ENCODE peak calls at places on chromosomes 13 and 19, in seven cellular contexts. Y is PC-3, B is H9, K is Karpas-422, M is fibroblast of lung, A is neural progenitor cell, J is IMR-90. E is an unnamed sample.
A peak's percentile ranks its signal among the peaks of the same experiment; 100 is the strongest.

GRCh38 chr19:48970923-48971395 is 5.8 kb downstream of the FTL start:
- DNase-seq in Y (peak; percentile 56), B (peak; percentile 88), K (peak; percentile 97), M (peak; percentile 51), A (peak; percentile 94), J (peak; percentile 77), E (peak; percentile 81)

GRCh38 chr13:25881136-25881926 is 170.5 kb downstream of the SHISA2 start:
- DNase-seq in Y (no peak), B (no peak), K (no peak), M (peak; percentile 77), A (no peak), J (no peak), E (no peak)

GRCh38 chr19:17538684-17539287 is 16.7 kb upstream of the COLGALT1 start:
- DNase-seq in Y (peak; percentile 4), B (no peak), K (peak; percentile 72), M (no peak), A (no peak), J (no peak), E (peak; percentile 9)

GRCh38 chr13:112831196-112831595 is 137.8 kb upstream of the MCF2L start:
- DNase-seq in Y (no peak), B (no peak), K (no peak), M (no peak), A (no peak), J (no peak), E (no peak)

GRCh38 chr19:19271828-19272599 is 1.1 kb downstream of the TM6SF2 start:
- DNase-seq in Y (no peak), B (no peak), K (no peak), M (no peak), A (no peak), J (no peak), E (no peak)

GRCh38 chr13:90105881-90106496 is 1241.5 kb upstream of the MIR17HG start:
- DNase-seq in Y (peak; percentile 45), B (no peak), K (no peak), M (peak; percentile 84), A (no peak), J (no peak), E (no peak)

GRCh38 chr19:19524053-19524452 is 4.7 kb upstream of the YJEFN3 start:
- DNase-seq in Y (no peak), B (no peak), K (peak; percentile 85), M (no peak), A (no peak), J (no peak), E (no peak)

GRCh38 chr13:27632214-27632613 is 10.5 kb downstream of the POLR1D start:
- DNase-seq in Y (no peak), B (no peak), K (no peak), M (no peak), A (no peak), J (no peak), E (no peak)

GRCh38 chr19:11480927-11481776 is at the start of gene ELAVL3:
- DNase-seq in Y (no peak), B (peak; percentile 67), K (no peak), M (no peak), A (peak; percentile 72), J (no peak), E (no peak)

GRCh38 chr13:107866007-107866665 is 349.2 kb downstream of the LIG4 start:
- DNase-seq in Y (peak; percentile 43), B (peak; percentile 58), K (no peak), M (peak; percentile 62), A (peak; percentile 68), J (peak; percentile 34), E (peak; percentile 52)

GRCh38 chr19:10471909-10472308 is 31.2 kb downstream of the KEAP1 start:
- DNase-seq in Y (peak; percentile 71), B (no peak), K (peak; percentile 72), M (peak; percentile 38), A (no peak), J (peak; percentile 47), E (peak; percentile 26)

GRCh38 chr19:8001995-8002849 is 3.2 kb downstream of the ELAVL1 start:
- DNase-seq in Y (peak; percentile 97), B (peak; percentile 95), K (peak; percentile 88), M (peak; percentile 63), A (peak; percentile 90), J (peak; percentile 75), E (peak; percentile 84)

GRCh38 chr19:6752257-6753177 is 13.0 kb downstream of the TRIP10 start:
- DNase-seq in Y (no peak), B (peak; percentile 95), K (no peak), M (no peak), A (peak; percentile 83), J (no peak), E (no peak)

GRCh38 chr19:18377026-18377425 is 8.9 kb upstream of the GDF15 start:
- DNase-seq in Y (peak; percentile 76), B (no peak), K (no peak), M (no peak), A (no peak), J (no peak), E (no peak)

GRCh38 chr13:110006304-110006703 is 219.9 kb upstream of the IRS2 start:
- DNase-seq in Y (peak; percentile 94), B (no peak), K (peak; percentile 19), M (peak; percentile 87), A (no peak), J (peak; percentile 32), E (no peak)

GRCh38 chr19:39160523-39160861 is 34.9 kb downstream of the PAK4 start:
- DNase-seq in Y (peak; percentile 58), B (no peak), K (no peak), M (peak; percentile 64), A (no peak), J (peak; percentile 72), E (peak; percentile 13)

GRCh38 chr13:35475960-35476943 is at the start of gene MAB21L1:
- DNase-seq in Y (no peak), B (no peak), K (peak; percentile 67), M (peak; percentile 63), A (peak; percentile 81), J (peak; percentile 19), E (peak; percentile 24)

GRCh38 chr13:79155883-79156282 is 250.2 kb downstream of the RBM26 start:
- DNase-seq in Y (no peak), B (no peak), K (no peak), M (no peak), A (no peak), J (no peak), E (no peak)

GRCh38 chr13:30872685-30873443 is 33.2 kb upstream of the MEDAG start:
- DNase-seq in Y (no peak), B (peak; percentile 81), K (no peak), M (peak; percentile 95), A (peak; percentile 66), J (peak; percentile 94), E (peak; percentile 97)

GRCh38 chr13:30874111-30874510 is 32.0 kb upstream of the MEDAG start:
- DNase-seq in Y (no peak), B (no peak), K (no peak), M (no peak), A (no peak), J (no peak), E (no peak)

GRCh38 chr13:30874561-30874960 is 31.5 kb upstream of the MEDAG start:
- DNase-seq in Y (no peak), B (no peak), K (no peak), M (no peak), A (no peak), J (no peak), E (no peak)

GRCh38 chr13:30872195-30872594 is 33.9 kb upstream of the MEDAG start:
- DNase-seq in Y (no peak), B (no peak), K (no peak), M (no peak), A (no peak), J (no peak), E (peak; percentile 9)

DNA sequence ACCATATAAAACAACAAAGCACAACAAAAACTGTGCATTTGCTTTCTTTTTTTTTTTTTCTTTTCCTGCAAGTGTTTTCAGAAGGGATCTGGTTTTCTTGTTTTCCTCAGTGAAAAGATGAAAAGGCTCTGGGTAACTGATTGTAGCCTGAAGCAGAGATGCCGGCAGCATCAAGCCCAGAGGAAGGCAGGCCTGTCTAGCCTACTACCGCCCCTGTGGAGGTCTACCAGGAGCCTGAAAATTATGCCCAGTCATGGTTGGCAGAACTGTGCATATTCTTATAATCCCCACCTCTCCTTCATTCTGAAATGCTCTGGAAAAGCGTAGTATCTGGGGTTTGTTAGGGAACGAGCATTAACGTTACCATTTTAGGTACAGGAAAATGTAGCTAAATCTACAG is 32.6 kb upstream of the MEDAG start:
- DNase-seq in Y (no peak), B (no peak), K (no peak), M (peak; percentile 42), A (peak; percentile 16), J (peak; percentile 19), E (no peak)
- H4K20me1 ChIP-seq in Y (no peaks in the 10 kb centered on the region), B (no peaks in the 10 kb centered on the region), K (no peaks in the 10 kb centered on the region), M (no peaks in the 10 kb centered on the region), A (no peaks in the 10 kb centered on the region), J (no peaks in the 10 kb centered on the region), E (no peaks in the 10 kb centered on the region)

DNA sequence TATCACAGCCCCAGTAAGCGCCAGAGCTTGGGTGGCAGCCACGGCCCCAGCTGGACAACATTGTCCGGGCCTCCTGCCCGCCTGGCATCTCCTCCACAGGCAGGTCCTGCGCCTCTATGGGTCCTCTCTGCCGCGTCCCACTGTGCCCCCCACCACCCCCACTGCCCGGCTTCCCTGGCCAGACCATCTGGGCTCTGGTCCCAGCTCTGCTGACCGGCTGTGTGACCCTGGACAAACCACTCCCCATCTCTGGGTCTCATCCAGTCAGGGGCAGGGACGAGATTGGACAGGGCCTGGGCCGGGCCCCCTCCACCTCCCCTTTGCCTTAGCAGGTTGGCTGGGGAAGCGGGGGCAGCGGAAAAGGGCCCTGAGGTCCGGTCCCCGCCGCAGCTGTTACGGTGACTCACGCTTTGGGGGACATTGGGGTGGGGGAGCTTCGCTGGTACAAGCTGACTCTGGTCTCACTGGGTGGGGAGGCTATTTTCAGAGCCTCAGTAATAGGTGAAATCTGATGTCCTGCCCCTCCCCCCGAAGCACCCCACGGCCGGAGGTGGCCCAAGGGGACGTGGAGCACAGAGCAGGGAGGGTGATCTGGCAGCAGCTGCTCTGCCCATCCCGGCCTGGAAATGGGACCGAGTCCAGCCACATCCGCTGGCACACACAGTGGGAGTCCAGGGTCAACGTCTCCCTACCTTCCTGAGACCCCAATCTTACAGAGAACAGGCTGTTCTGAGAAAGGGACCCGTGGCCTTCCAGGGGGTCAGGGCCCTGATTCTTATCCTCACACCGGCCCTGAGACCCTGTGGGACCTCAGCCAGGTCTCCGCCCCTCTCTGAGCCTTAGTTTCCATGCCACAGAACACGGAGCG is 9.1 kb downstream of the NFIC start:
- DNase-seq in Y (no peak), B (no peak), K (no peak), M (peak; percentile 85), A (no peak), J (peak; percentile 70), E (peak; percentile 83)
- H3K9ac ChIP-seq in Y (no peak overlapping the region), B (no peak overlapping the region), K (no peak overlapping the region), M (no peak overlapping the region), A (no peak overlapping the region), J (peak overlapping the region; percentile 26), E (no peak overlapping the region)

DNA sequence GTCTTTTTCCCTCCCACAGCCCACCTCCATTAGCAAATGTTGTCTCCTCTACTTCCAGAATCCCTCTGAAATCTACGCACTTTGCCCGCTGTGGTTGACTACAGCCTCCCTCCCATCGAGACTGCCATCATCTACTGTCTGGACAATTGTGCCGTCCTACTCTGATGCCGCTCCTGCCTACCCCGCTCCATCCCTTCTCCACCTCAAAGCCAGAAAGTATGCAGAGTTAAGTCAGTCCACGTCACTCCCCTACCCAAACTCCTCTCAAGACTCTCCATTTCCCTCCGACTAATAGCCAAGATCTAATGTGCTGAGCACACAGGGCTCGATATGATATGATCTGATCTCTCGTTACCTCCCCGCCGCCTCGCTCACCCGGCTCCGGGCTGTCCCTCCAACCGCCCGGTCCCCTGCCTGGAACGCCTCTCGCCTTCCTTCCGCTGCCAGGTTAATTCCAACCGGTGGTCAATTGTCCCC is 556 bp downstream of the CACTIN start:
- DNase-seq in Y (no peak), B (no peak), K (peak; percentile 53), M (peak; percentile 18), A (peak; percentile 9), J (no peak), E (no peak)
- H4K20me1 ChIP-seq in Y (no peaks in the 10 kb centered on the region), B (no peaks in the 10 kb centered on the region), K (peaks cover 17% of the 10 kb centered on the region), M (no peaks in the 10 kb centered on the region), A (peaks cover 23% of the 10 kb centered on the region), J (peaks cover 19% of the 10 kb centered on the region), E (no peaks in the 10 kb centered on the region)

GRCh38 chr19:36031308-36031707 is 1.4 kb downstream of the CLIP3 start:
- DNase-seq in Y (no peak), B (no peak), K (no peak), M (no peak), A (no peak), J (no peak), E (no peak)
- H3K9ac ChIP-seq in Y (no peak overlapping the region), B (no peak overlapping the region), K (no peak overlapping the region), M (no peak overlapping the region), A (no peak overlapping the region), J (no peak overlapping the region), E (no peak overlapping the region)

E was measured in endothelial cell of umbilical vein.